ENCODE peak calls at places on chromosomes 16 and 17, in five cellular contexts. J is cardiac fibroblast, R is dorsolateral prefrontal cortex, E is left cardiac atrium, L is T-cell. H is an unnamed sample.

GRCh38 chr16:86604436-86605220 is 26.3 kb downstream of the FOXL1 start:
- DNase-seq in R (no peak), E (no peak), L (peak; percentile 42), J (no peak), H (peak; percentile 42)

GRCh38 chr16:82655315-82655714 is 28.5 kb downstream of the CDH13 start:
- DNase-seq in J (peak; percentile 86), R (no peak), E (peak; percentile 40), L (peak; percentile 71), H (no peak)

GRCh38 chr16:79651363-79651762 is 50.8 kb upstream of the MAF start:
- DNase-seq in L (no peak), J (peak; percentile 75), R (peak; percentile 69), E (peak; percentile 54), H (no peak)

GRCh38 chr17:60107526-60108257 is 29.0 kb upstream of the HEATR6 start:
- DNase-seq in E (no peak), R (no peak), L (no peak), J (peak; percentile 34), H (no peak)

GRCh38 chr16:81275795-81276194 is 37.3 kb downstream of the BCO1 start:
- DNase-seq in J (no peak), E (no peak), R (no peak), L (no peak), H (no peak)

GRCh38 chr16:14092579-14092978 is 21.5 kb downstream of the MRTFB start:
- DNase-seq in R (no peak), L (no peak), E (no peak), J (peak; percentile 7), H (no peak)

GRCh38 chr17:34990921-34991365 is 10.6 kb downstream of the LIG3 start:
- DNase-seq in E (no peak), R (no peak), L (no peak), J (no peak), H (no peak)

GRCh38 chr17:45954914-45955313 is 44.1 kb upstream of the STH start:
- DNase-seq in J (no peak), L (no peak), E (no peak), R (no peak), H (no peak)

GRCh38 chr16:19329932-19330331 is 44.4 kb downstream of the CLEC19A start:
- DNase-seq in J (peak; percentile 6), L (no peak), E (no peak), R (no peak), H (no peak)

GRCh38 chr16:1647904-1648303 is 30.2 kb upstream of the JPT2 start:
- DNase-seq in J (no peak), R (no peak), L (no peak), E (no peak), H (no peak)

GRCh38 chr17:67891481-67892119 is 66.3 kb downstream of the BPTF start:
- DNase-seq in L (no peak), E (no peak), J (peak; percentile 79), R (peak; percentile 42), H (peak; percentile 71)

GRCh38 chr17:49573510-49574282 is 2.0 kb upstream of the NXPH3 start:
- DNase-seq in E (no peak), R (no peak), L (no peak), J (no peak), H (no peak)

GRCh38 chr17:37361543-37361942 is 14.2 kb upstream of the C17orf78 start:
- DNase-seq in E (no peak), R (no peak), L (no peak), J (no peak), H (no peak)

GRCh38 chr17:5241861-5242671 is 7.4 kb upstream of the SCIMP start:
- DNase-seq in E (no peak), R (no peak), J (no peak), L (peak; percentile 29), H (no peak)

GRCh38 chr17:49707608-49708514 is at the start of gene SLC35B1:
- DNase-seq in L (peak; percentile 98), J (peak; percentile 100), E (peak; percentile 99), R (peak; percentile 100), H (peak; percentile 100)

GRCh38 chr17:77933777-77934398 is 24.6 kb upstream of the TNRC6C start:
- DNase-seq in E (no peak), L (no peak), R (no peak), J (no peak), H (no peak)

GRCh38 chr17:82376042-82376730 is 4.6 kb downstream of the UTS2R start:
- DNase-seq in L (no peak), R (no peak), E (peak; percentile 14), J (no peak), H (no peak)

GRCh38 chr17:14307560-14308024 is 6.7 kb downstream of the HS3ST3B1 start:
- DNase-seq in L (no peak), R (no peak), E (no peak), J (peak; percentile 86), H (no peak)

GRCh38 chr17:48612854-48613691 is 2.0 kb downstream of the HOXB8 start:
- DNase-seq in J (no peak), E (no peak), R (no peak), L (peak; percentile 53), H (no peak)